ENCODE peak calls at places on chromosomes 13 and 19, in six cellular contexts. One of them, this sample, is unnamed.

GRCh38 chr13:27663947-27664346 is 42.3 kb downstream of the POLR1D start:
- DNase-seq in COR-L47: no peak
- DNase-seq in NK-92 treated with Interleukin-12 subunit alpha and Interleukin-12 subunit beta, amount 100 ng/mL, for 24 hours: no peak
- DNase-seq in AG10803: no peak
- DNase-seq in AG09319: no peak
- DNase-seq in pancreas: no peak
- DNase-seq in this sample: no peak

GRCh38 chr13:77325371-77325941 is 1.4 kb downstream of the MYCBP2 start:
- DNase-seq in COR-L47: no peak
- DNase-seq in NK-92 treated with Interleukin-12 subunit alpha and Interleukin-12 subunit beta, amount 100 ng/mL, for 24 hours: no peak
- DNase-seq in AG10803: no peak
- DNase-seq in AG09319: no peak
- DNase-seq in pancreas: no peak
- DNase-seq in this sample: no peak

GRCh38 chr19:46700704-46701103 is 16.2 kb downstream of the PRKD2 start:
- DNase-seq in COR-L47: no peak
- DNase-seq in NK-92 treated with Interleukin-12 subunit alpha and Interleukin-12 subunit beta, amount 100 ng/mL, for 24 hours: no peak
- DNase-seq in AG10803: no peak
- DNase-seq in AG09319: no peak
- DNase-seq in pancreas: no peak
- DNase-seq in this sample: no peak

GRCh38 chr13:101520672-101521071 is 68.2 kb downstream of the ITGBL1 start:
- DNase-seq in COR-L47: no peak
- DNase-seq in NK-92 treated with Interleukin-12 subunit alpha and Interleukin-12 subunit beta, amount 100 ng/mL, for 24 hours: peak
- DNase-seq in AG10803: peak
- DNase-seq in AG09319: no peak
- DNase-seq in pancreas: no peak
- DNase-seq in this sample: peak

GRCh38 chr19:54009440-54009839 is 18.0 kb downstream of the CACNG6 start:
- DNase-seq in COR-L47: no peak
- DNase-seq in NK-92 treated with Interleukin-12 subunit alpha and Interleukin-12 subunit beta, amount 100 ng/mL, for 24 hours: no peak
- DNase-seq in AG10803: no peak
- DNase-seq in AG09319: no peak
- DNase-seq in pancreas: no peak
- DNase-seq in this sample: no peak

GRCh38 chr19:4272894-4273293 is 6.2 kb upstream of the SHD start:
- DNase-seq in COR-L47: no peak
- DNase-seq in NK-92 treated with Interleukin-12 subunit alpha and Interleukin-12 subunit beta, amount 100 ng/mL, for 24 hours: no peak
- DNase-seq in AG10803: no peak
- DNase-seq in AG09319: no peak
- DNase-seq in pancreas: no peak
- DNase-seq in this sample: no peak

GRCh38 chr13:111006508-111007031 is 91.7 kb upstream of the ANKRD10 start:
- DNase-seq in COR-L47: no peak
- DNase-seq in NK-92 treated with Interleukin-12 subunit alpha and Interleukin-12 subunit beta, amount 100 ng/mL, for 24 hours: no peak
- DNase-seq in AG10803: peak
- DNase-seq in AG09319: peak
- DNase-seq in pancreas: peak
- DNase-seq in this sample: peak

GRCh38 chr13:113324336-113324882 is 27.4 kb downstream of the LAMP1 start:
- DNase-seq in COR-L47: no peak
- DNase-seq in NK-92 treated with Interleukin-12 subunit alpha and Interleukin-12 subunit beta, amount 100 ng/mL, for 24 hours: no peak
- DNase-seq in AG10803: no peak
- DNase-seq in AG09319: no peak
- DNase-seq in pancreas: no peak
- DNase-seq in this sample: no peak

GRCh38 chr13:81326913-81327312 is 986.0 kb upstream of the SPRY2 start:
- DNase-seq in COR-L47: peak
- DNase-seq in NK-92 treated with Interleukin-12 subunit alpha and Interleukin-12 subunit beta, amount 100 ng/mL, for 24 hours: no peak
- DNase-seq in AG10803: no peak
- DNase-seq in AG09319: no peak
- DNase-seq in pancreas: no peak
- DNase-seq in this sample: no peak

This sample was measured in IMR-90.